ENCODE peak calls at places on chromosomes 11 and 22, in four cellular contexts. One of them, this sample, is unnamed.

GRCh38 chr22:26555478-26555877 is 34.5 kb downstream of the TPST2 start:
- DNase-seq in neuronal stem cell: no peak
- DNase-seq in IMR-90: no peak
- DNase-seq in H9: no peak
- DNase-seq in this sample: no peak

GRCh38 chr11:44424841-44425240 is 114.9 kb upstream of the ALX4 start:
- DNase-seq in neuronal stem cell: no peak
- DNase-seq in IMR-90: no peak
- DNase-seq in H9: no peak
- DNase-seq in this sample: peak

GRCh38 chr11:66126808-66127555 is 56.9 kb downstream of the PACS1 start:
- DNase-seq in neuronal stem cell: no peak
- DNase-seq in IMR-90: peak
- DNase-seq in H9: peak
- DNase-seq in this sample: peak

GRCh38 chr11:96967616-96968015 is 577.8 kb downstream of the JRKL start:
- DNase-seq in neuronal stem cell: no peak
- DNase-seq in IMR-90: no peak
- DNase-seq in H9: no peak
- DNase-seq in this sample: no peak

GRCh38 chr22:42803454-42803853 is 53.6 kb downstream of the ARFGAP3 start:
- DNase-seq in neuronal stem cell: no peak
- DNase-seq in IMR-90: no peak
- DNase-seq in H9: peak
- DNase-seq in this sample: no peak

GRCh38 chr11:123521930-123522329 is 91.9 kb downstream of the GRAMD1B start:
- DNase-seq in neuronal stem cell: no peak
- DNase-seq in IMR-90: no peak
- DNase-seq in H9: no peak
- DNase-seq in this sample: no peak

GRCh38 chr22:21765909-21766529 is 30.4 kb upstream of the YPEL1 start:
- DNase-seq in neuronal stem cell: no peak
- DNase-seq in IMR-90: no peak
- DNase-seq in H9: no peak
- DNase-seq in this sample: no peak

GRCh38 chr22:44312766-44313165 is at the start of gene SHISAL1:
- DNase-seq in neuronal stem cell: no peak
- DNase-seq in IMR-90: peak
- DNase-seq in H9: no peak
- DNase-seq in this sample: no peak

GRCh38 chr22:42229455-42230149 is 40.9 kb downstream of the TCF20 start:
- DNase-seq in neuronal stem cell: no peak
- DNase-seq in IMR-90: peak
- DNase-seq in H9: no peak
- DNase-seq in this sample: no peak

GRCh38 chr11:16338397-16338796 is 17.9 kb downstream of the SOX6 start:
- DNase-seq in neuronal stem cell: no peak
- DNase-seq in IMR-90: peak
- DNase-seq in H9: no peak
- DNase-seq in this sample: no peak

GRCh38 chr22:44673406-44673805 is 28.6 kb upstream of the PRR5 start:
- DNase-seq in neuronal stem cell: no peak
- DNase-seq in IMR-90: no peak
- DNase-seq in H9: no peak
- DNase-seq in this sample: no peak

GRCh38 chr11:9691865-9692264 is 28.0 kb downstream of the SWAP70 start:
- DNase-seq in neuronal stem cell: no peak
- DNase-seq in IMR-90: peak
- DNase-seq in H9: no peak
- DNase-seq in this sample: no peak

GRCh38 chr11:26960265-26960664 is 33.6 kb upstream of the FIBIN start:
- DNase-seq in neuronal stem cell: no peak
- DNase-seq in IMR-90: peak
- DNase-seq in H9: no peak
- DNase-seq in this sample: no peak

GRCh38 chr11:57597971-57598830 is 716 bp downstream of the SERPING1 start:
- DNase-seq in neuronal stem cell: peak
- DNase-seq in IMR-90: peak
- DNase-seq in H9: peak
- DNase-seq in this sample: peak

GRCh38 chr22:17951315-17951714 is 73.0 kb downstream of the MICAL3 start:
- DNase-seq in neuronal stem cell: no peak
- DNase-seq in IMR-90: no peak
- DNase-seq in H9: no peak
- DNase-seq in this sample: no peak

GRCh38 chr22:40641269-40641668 is 4.8 kb upstream of the MRTFA start:
- DNase-seq in neuronal stem cell: no peak
- DNase-seq in IMR-90: no peak
- DNase-seq in H9: no peak
- DNase-seq in this sample: peak

GRCh38 chr11:46991391-46991790 is 54.8 kb downstream of the CSTPP1 start:
- DNase-seq in neuronal stem cell: no peak
- DNase-seq in IMR-90: no peak
- DNase-seq in H9: no peak
- DNase-seq in this sample: no peak

GRCh38 chr22:26777402-26777801 is 120.0 kb downstream of the MIAT start:
- DNase-seq in neuronal stem cell: no peak
- DNase-seq in IMR-90: peak
- DNase-seq in H9: peak
- DNase-seq in this sample: peak

GRCh38 chr11:3051435-3052108 is 5.7 kb downstream of the CARS1 start:
- DNase-seq in neuronal stem cell: no peak
- DNase-seq in IMR-90: no peak
- DNase-seq in H9: no peak
- DNase-seq in this sample: peak

GRCh38 chr11:44950625-44951472 is at the start of gene TP53I11:
- DNase-seq in neuronal stem cell: peak
- DNase-seq in IMR-90: peak
- DNase-seq in H9: no peak
- DNase-seq in this sample: no peak

GRCh38 chr22:33883561-33883960 is 36.7 kb downstream of the LARGE1 start:
- DNase-seq in neuronal stem cell: no peak
- DNase-seq in IMR-90: no peak
- DNase-seq in H9: no peak
- DNase-seq in this sample: peak

GRCh38 chr22:47804281-47804680 is 1041.8 kb downstream of the TBC1D22A start:
- DNase-seq in neuronal stem cell: no peak
- DNase-seq in IMR-90: no peak
- DNase-seq in H9: no peak
- DNase-seq in this sample: no peak

GRCh38 chr22:31068970-31069369 is 12.1 kb upstream of the SMTN start:
- DNase-seq in neuronal stem cell: no peak
- DNase-seq in IMR-90: no peak
- DNase-seq in H9: no peak
- DNase-seq in this sample: no peak

GRCh38 chr11:125874556-125875124 is 12.8 kb upstream of the HYLS1 start:
- DNase-seq in neuronal stem cell: peak
- DNase-seq in IMR-90: peak
- DNase-seq in H9: peak
- DNase-seq in this sample: peak

GRCh38 chr11:73496134-73496533 is 101.8 kb downstream of the FAM168A start:
- DNase-seq in neuronal stem cell: no peak
- DNase-seq in IMR-90: no peak
- DNase-seq in H9: no peak
- DNase-seq in this sample: no peak

GRCh38 chr11:126703661-126704060 is 296.9 kb downstream of the KIRREL3 start:
- DNase-seq in neuronal stem cell: no peak
- DNase-seq in IMR-90: no peak
- DNase-seq in H9: no peak
- DNase-seq in this sample: peak

GRCh38 chr11:64181506-64182411 is 4.2 kb upstream of the STIP1 start:
- DNase-seq in neuronal stem cell: no peak
- DNase-seq in IMR-90: peak
- DNase-seq in H9: peak
- DNase-seq in this sample: peak

GRCh38 chr11:16809901-16810668 is 71.6 kb downstream of the C11orf58 start:
- DNase-seq in neuronal stem cell: no peak
- DNase-seq in IMR-90: peak
- DNase-seq in H9: no peak
- DNase-seq in this sample: no peak

GRCh38 chr22:38973289-38974169 is 8.6 kb upstream of the APOBEC3B start:
- DNase-seq in neuronal stem cell: peak
- DNase-seq in IMR-90: peak
- DNase-seq in H9: peak
- DNase-seq in this sample: peak

GRCh38 chr11:127789887-127790286 is 789.3 kb upstream of the KIRREL3 start:
- DNase-seq in neuronal stem cell: peak
- DNase-seq in IMR-90: peak
- DNase-seq in H9: peak
- DNase-seq in this sample: peak

GRCh38 chr11:45906096-45906682 is 882 bp downstream of the FREY1 start:
- DNase-seq in neuronal stem cell: no peak
- DNase-seq in IMR-90: no peak
- DNase-seq in H9: peak
- DNase-seq in this sample: peak

GRCh38 chr22:39264344-39265116 is 19.7 kb upstream of the PDGFB start:
- DNase-seq in neuronal stem cell: no peak
- DNase-seq in IMR-90: no peak
- DNase-seq in H9: no peak
- DNase-seq in this sample: no peak

GRCh38 chr11:131944709-131945108 is 574.3 kb downstream of the NTM start:
- DNase-seq in neuronal stem cell: no peak
- DNase-seq in IMR-90: peak
- DNase-seq in H9: no peak
- DNase-seq in this sample: no peak

GRCh38 chr11:19913893-19914249 is 201.2 kb downstream of the NAV2 start:
- DNase-seq in neuronal stem cell: no peak
- DNase-seq in IMR-90: no peak
- DNase-seq in H9: no peak
- DNase-seq in this sample: no peak

GRCh38 chr11:124674168-124674517 is 439 bp downstream of the SPA17 start:
- DNase-seq in neuronal stem cell: no peak
- DNase-seq in IMR-90: no peak
- DNase-seq in H9: no peak
- DNase-seq in this sample: no peak

GRCh38 chr22:49672013-49672516 is 155.6 kb downstream of the BRD1 start:
- DNase-seq in neuronal stem cell: no peak
- DNase-seq in IMR-90: no peak
- DNase-seq in H9: no peak
- DNase-seq in this sample: no peak

GRCh38 chr22:37378642-37379058 is 48.6 kb downstream of the ELFN2 start:
- DNase-seq in neuronal stem cell: no peak
- DNase-seq in IMR-90: no peak
- DNase-seq in H9: no peak
- DNase-seq in this sample: no peak

GRCh38 chr11:106551744-106552671 is 466.3 kb downstream of the GUCY1A2 start:
- DNase-seq in neuronal stem cell: no peak
- DNase-seq in IMR-90: no peak
- DNase-seq in H9: no peak
- DNase-seq in this sample: no peak
- H2BK15ac ChIP-seq in neuronal stem cell: peak
- H2BK15ac ChIP-seq in IMR-90: no peak
- H2BK15ac ChIP-seq in H9: no peak
- H2BK15ac ChIP-seq in this sample: no peak

GRCh38 chr22:23750744-23751440 is at the start of gene ZNF70:
- DNase-seq in neuronal stem cell: peak
- DNase-seq in IMR-90: peak
- DNase-seq in H9: peak
- DNase-seq in this sample: peak
- H2BK15ac ChIP-seq in neuronal stem cell: peak
- H2BK15ac ChIP-seq in IMR-90: peak
- H2BK15ac ChIP-seq in H9: no peak
- H2BK15ac ChIP-seq in this sample: no peak

GRCh38 chr11:1766719-1767398 is 3.1 kb upstream of the CTSD start:
- DNase-seq in neuronal stem cell: no peak
- DNase-seq in IMR-90: no peak
- DNase-seq in H9: no peak
- DNase-seq in this sample: no peak
- H2BK15ac ChIP-seq in neuronal stem cell: peak
- H2BK15ac ChIP-seq in IMR-90: no peak
- H2BK15ac ChIP-seq in H9: no peak
- H2BK15ac ChIP-seq in this sample: no peak

GRCh38 chr11:71247551-71248250 is 4.7 kb downstream of the SHANK2 start:
- DNase-seq in neuronal stem cell: no peak
- DNase-seq in IMR-90: no peak
- DNase-seq in H9: peak
- DNase-seq in this sample: peak
- H2BK15ac ChIP-seq in neuronal stem cell: peak
- H2BK15ac ChIP-seq in IMR-90: no peak
- H2BK15ac ChIP-seq in H9: no peak
- H2BK15ac ChIP-seq in this sample: no peak